ENCODE peak calls at places on chromosomes 2 and 18, in four cellular contexts. U, W, B and O are unnamed samples.

GRCh38 chr2:221444106-221444505 is 128.0 kb downstream of the EPHA4 start:
- DNase-seq in U (peak), W (no peak), B (no peak), O (peak)

GRCh38 chr2:102488063-102488462 is 15.0 kb downstream of the SLC9A4 start:
- DNase-seq in U (peak), W (no peak), B (no peak), O (no peak)

GRCh38 chr2:100786297-100786658 is 33.7 kb upstream of the NPAS2 start:
- DNase-seq in U (peak), W (no peak), B (no peak), O (no peak)

GRCh38 chr2:112656679-112657078 is 10.9 kb downstream of the SLC20A1 start:
- DNase-seq in U (no peak), W (no peak), B (no peak), O (no peak)

GRCh38 chr2:96089356-96090180 is 26.8 kb downstream of the ADRA2B start:
- DNase-seq in U (no peak), W (no peak), B (peak), O (no peak)

GRCh38 chr2:48414980-48415764 is 114.8 kb upstream of the STON1 start:
- DNase-seq in U (no peak), W (no peak), B (no peak), O (no peak)

GRCh38 chr2:170843656-170844055 is 27.0 kb downstream of the GAD1 start:
- DNase-seq in U (no peak), W (no peak), B (no peak), O (no peak)

GRCh38 chr2:38394041-38394440 is 17.0 kb upstream of the ATL2 start:
- DNase-seq in U (no peak), W (no peak), B (no peak), O (no peak)

GRCh38 chr2:37917281-37918228 is 7.5 kb upstream of the RMDN2 start:
- DNase-seq in U (no peak), W (no peak), B (no peak), O (peak)

GRCh38 chr2:221752781-221753180 is 180.7 kb upstream of the EPHA4 start:
- DNase-seq in U (no peak), W (no peak), B (no peak), O (no peak)

DNA sequence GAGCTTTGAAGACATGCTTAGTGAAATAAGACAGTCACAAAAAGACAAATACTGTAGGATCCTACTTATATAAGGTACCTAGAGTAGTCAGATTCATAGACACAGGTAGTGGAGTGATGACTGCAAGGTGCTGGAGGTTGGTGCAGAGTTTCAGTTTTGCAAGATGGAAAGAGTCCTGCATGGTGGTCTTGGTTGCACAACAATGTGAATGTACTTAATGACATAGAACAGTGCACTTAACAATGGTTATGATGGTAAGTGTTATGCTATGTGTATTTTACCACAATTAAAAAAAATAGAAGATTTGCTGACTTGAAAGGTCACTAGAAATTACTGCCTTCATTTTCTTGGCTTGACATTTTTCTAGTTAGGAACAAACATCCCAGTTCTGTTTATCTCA is 9.5 kb downstream of the CERS6 start:
- DNase-seq in U (no peak), W (no peak), B (no peak), O (no peak)
- TF ChIP-seq POLR2A in U (no peak), W (no peak), B (no peak), O (no peak)

DNA sequence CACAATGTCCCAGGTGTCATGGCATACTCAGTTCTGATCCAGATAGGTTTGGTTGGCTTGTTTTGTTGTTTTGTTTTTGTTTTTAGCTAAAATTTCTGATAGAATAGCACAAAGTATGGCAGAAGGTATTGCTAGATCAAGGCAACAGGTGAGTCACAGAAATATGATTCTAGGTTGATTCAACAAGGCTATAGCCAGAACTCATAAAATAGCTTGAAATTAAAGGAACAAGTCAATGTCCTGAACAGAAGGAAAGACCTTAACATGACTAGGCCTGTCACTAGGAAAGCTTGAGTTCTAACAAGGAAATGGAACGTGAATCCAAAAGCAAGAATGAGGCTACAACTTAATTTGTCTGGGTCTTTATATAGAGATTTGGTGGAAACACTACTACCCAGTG is 157.1 kb downstream of the GALNT3 start:
- DNase-seq in U (no peak), W (no peak), B (no peak), O (no peak)
- TF ChIP-seq POLR2A in U (no peak), W (no peak), B (no peak), O (no peak)

GRCh38 chr18:57088883-57089282 is 58.0 kb upstream of the BOD1L2 start:
- DNase-seq in U (no peak), W (no peak), B (no peak), O (no peak)
- TF ChIP-seq POLR2A in U (no peak), W (no peak), B (no peak), O (no peak)

GRCh38 chr2:127428057-127428814 is 10.0 kb downstream of the PROC start:
- DNase-seq in U (no peak), W (no peak), B (no peak), O (no peak)

GRCh38 chr2:127428815-127429109 is 10.5 kb downstream of the PROC start:
- DNase-seq in U (no peak), W (no peak), B (no peak), O (no peak)

GRCh38 chr2:127431408-127432023 is 13.3 kb downstream of the PROC start:
- DNase-seq in U (no peak), W (no peak), B (no peak), O (no peak)

GRCh38 chr2:127429291-127429690 is 11.1 kb downstream of the PROC start:
- DNase-seq in U (no peak), W (no peak), B (no peak), O (no peak)

GRCh38 chr2:127429844-127430425 is 11.7 kb downstream of the PROC start:
- DNase-seq in U (no peak), W (no peak), B (no peak), O (no peak)
- TF ChIP-seq POLR2A in U (no peak), W (no peak), B (no peak), O (no peak)

GRCh38 chr2:75710577-75711253 is at the start of gene GCFC2:
- DNase-seq in U (peak), W (peak), B (peak), O (peak)
- TF ChIP-seq POLR2A in U (peak), W (no peak), B (peak), O (peak)

GRCh38 chr2:74536166-74536950 is 6.6 kb downstream of the HTRA2 start:
- DNase-seq in U (no peak), W (no peak), B (no peak), O (no peak)

GRCh38 chr2:74533464-74533863 is 3.7 kb downstream of the HTRA2 start:
- DNase-seq in U (no peak), W (no peak), B (no peak), O (no peak)

GRCh38 chr2:74535440-74535965 is 5.8 kb downstream of the HTRA2 start:
- DNase-seq in U (no peak), W (no peak), B (no peak), O (no peak)

GRCh38 chr2:74532222-74532621 is 2.5 kb downstream of the HTRA2 start:
- DNase-seq in U (no peak), W (no peak), B (no peak), O (peak)

GRCh38 chr2:74534411-74534810 is 4.7 kb downstream of the HTRA2 start:
- DNase-seq in U (no peak), W (no peak), B (no peak), O (no peak)
- TF ChIP-seq POLR2A in U (no peak), W (no peak), B (no peak), O (peak)

GRCh38 chr2:203670939-203671338 is 35.5 kb upstream of the CD28 start:
- DNase-seq in U (no peak), W (no peak), B (no peak), O (no peak)

GRCh38 chr2:203672856-203673255 is 33.6 kb upstream of the CD28 start:
- DNase-seq in U (no peak), W (no peak), B (no peak), O (no peak)

GRCh38 chr2:203667838-203668237 is 38.6 kb upstream of the CD28 start:
- DNase-seq in U (no peak), W (no peak), B (no peak), O (no peak)

GRCh38 chr2:203671876-203672275 is 34.6 kb upstream of the CD28 start:
- DNase-seq in U (no peak), W (no peak), B (no peak), O (no peak)

GRCh38 chr2:203669820-203670219 is 36.6 kb upstream of the CD28 start:
- DNase-seq in U (no peak), W (no peak), B (no peak), O (no peak)
- TF ChIP-seq POLR2A in U (no peak), W (no peak), B (no peak), O (no peak)